ENCODE peak calls at places on chromosomes 13 and 19, in five cellular contexts. K, H, L, W and D are unnamed samples.

GRCh38 chr13:110269509-110270185 is 37.3 kb downstream of the COL4A1 start:
- DNase-seq in H (no peak), K (no peak), W (no peak), L (no peak), D (no peak)

GRCh38 chr19:22708983-22709382 is 74.9 kb downstream of the ZNF492 start:
- DNase-seq in W (no peak), K (no peak), L (no peak), H (no peak), D (no peak)

GRCh38 chr13:42600943-42601342 is 27.0 kb downstream of the TNFSF11 start:
- DNase-seq in W (no peak), L (no peak), K (no peak), H (no peak), D (no peak)

GRCh38 chr19:33446156-33446917 is 72.8 kb downstream of the CEBPG start:
- DNase-seq in K (no peak), W (no peak), H (no peak), L (no peak), D (peak)

GRCh38 chr13:30850204-30850866 is 55.7 kb upstream of the MEDAG start:
- DNase-seq in H (no peak), K (no peak), W (no peak), L (no peak), D (no peak)

GRCh38 chr13:51793570-51794273 is 10.2 kb downstream of the DHRS12 start:
- DNase-seq in H (peak), K (no peak), W (peak), L (no peak), D (peak)

GRCh38 chr19:13463296-13463695 is 43.0 kb downstream of the CACNA1A start:
- DNase-seq in L (no peak), W (no peak), H (peak), K (no peak), D (peak)

GRCh38 chr13:48210178-48210577 is 22.8 kb upstream of the ITM2B start:
- DNase-seq in K (no peak), L (no peak), W (no peak), H (no peak), D (peak)

GRCh38 chr19:13014101-13014920 is 19.0 kb downstream of the NFIX start:
- DNase-seq in L (no peak), W (no peak), H (peak), K (no peak), D (no peak)

GRCh38 chr13:81929988-81930387 is 1589.1 kb upstream of the SPRY2 start:
- DNase-seq in K (peak), H (no peak), L (peak), W (no peak), D (no peak)

GRCh38 chr19:2618611-2619010 is 83.9 kb downstream of the GNG7 start:
- DNase-seq in K (no peak), H (no peak), W (no peak), L (no peak), D (peak)
- TF ChIP-seq MXI1 in K (no peak), H (no peak), W (no peak), L (no peak), D (no peak)

GRCh38 chr13:24100152-24100551 is 60.4 kb upstream of the SPATA13 start:
- DNase-seq in H (no peak), L (no peak), W (no peak), K (no peak), D (no peak)
- H3K9ac ChIP-seq in H (no peak), L (no peak), W (no peak), K (no peak), D (no peak)

DNA sequence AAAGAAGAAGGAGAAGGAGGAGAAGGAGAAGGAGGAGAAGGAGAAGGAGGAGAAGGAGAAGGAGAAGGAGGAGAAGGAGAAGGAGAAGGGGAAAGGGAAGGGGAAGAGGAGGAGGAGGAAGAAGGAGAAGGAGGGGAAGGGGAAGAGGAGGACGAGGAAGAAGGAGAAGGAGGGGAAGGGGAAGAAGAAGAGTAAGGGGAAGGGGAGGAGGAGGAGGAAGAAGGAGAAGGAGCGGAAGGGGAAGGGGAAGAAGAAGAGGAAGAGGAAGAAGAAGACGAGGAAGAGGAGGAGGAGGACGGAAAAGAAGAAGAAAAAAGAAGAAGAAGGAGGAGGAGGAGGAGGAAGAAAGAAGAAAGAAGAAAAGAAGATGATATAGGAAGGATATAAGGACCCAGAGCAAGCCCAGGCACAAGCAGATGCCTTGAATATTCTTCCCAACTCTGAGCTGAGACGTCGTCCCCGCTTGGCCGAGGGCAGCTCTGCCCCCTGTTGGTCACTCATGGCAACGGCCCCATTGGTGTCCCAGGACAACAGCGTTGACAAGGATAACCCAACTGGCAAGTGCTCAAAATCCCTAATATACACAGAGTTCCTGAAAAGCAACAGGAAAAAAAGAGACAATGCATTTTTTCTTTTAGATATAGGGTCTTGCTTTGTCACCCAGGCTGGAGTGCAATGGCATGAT is 30.6 kb upstream of the IGSF23 start:
- DNase-seq in H (peak), W (no peak), L (no peak), K (peak), D (no peak)
- H3K4me2 ChIP-seq in H (peak), W (no peak), L (no peak), K (no peak), D (no peak)

DNA sequence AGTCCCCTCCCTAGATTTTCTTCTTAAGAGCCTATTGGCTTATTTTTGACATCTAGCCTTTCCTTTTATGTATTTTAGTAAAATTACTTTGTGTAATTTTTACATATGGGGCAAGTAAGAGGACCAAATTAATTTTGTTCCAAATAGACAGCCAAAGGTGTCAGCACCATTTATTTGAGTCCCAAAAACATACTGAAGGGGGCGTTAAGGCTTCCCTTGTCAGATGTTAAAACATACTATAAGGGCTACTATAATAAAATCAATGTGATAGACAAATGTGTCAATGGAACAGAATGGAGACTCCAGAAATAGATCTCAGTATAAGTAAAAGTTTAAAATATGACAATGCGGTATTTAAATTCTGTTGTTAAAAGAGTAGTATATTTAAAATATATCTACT is 133.6 kb downstream of the MTUS2 start:
- DNase-seq in W (no peak), K (no peak), L (no peak), H (no peak), D (no peak)
- TF ChIP-seq MXI1 in W (no peak), K (no peak), L (no peak), H (no peak), D (no peak)

DNA sequence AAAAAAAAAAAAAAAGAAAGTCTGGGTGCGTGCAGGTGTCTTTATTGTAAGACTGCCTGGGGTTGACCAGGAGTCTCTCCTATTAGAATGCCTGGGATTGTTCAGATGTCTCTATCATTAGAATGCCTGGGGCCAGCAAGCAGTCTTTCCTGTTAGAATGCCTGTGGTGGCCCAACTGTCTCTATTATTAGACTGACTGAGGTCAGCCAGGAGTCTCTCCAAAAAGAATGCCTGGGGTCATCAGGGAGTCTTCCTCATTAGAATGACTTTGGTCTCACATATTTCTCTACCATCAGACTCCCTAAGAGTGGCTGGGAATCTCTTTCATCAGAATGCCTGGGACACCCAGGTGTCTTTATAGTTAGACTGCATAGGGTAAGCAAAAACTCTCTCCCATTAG is 1577.5 kb downstream of the UQCRFS1 start:
- DNase-seq in L (no peak), K (no peak), H (no peak), W (no peak), D (no peak)
- H3K9ac ChIP-seq in L (no peak), K (no peak), H (no peak), W (no peak), D (no peak)

DNA sequence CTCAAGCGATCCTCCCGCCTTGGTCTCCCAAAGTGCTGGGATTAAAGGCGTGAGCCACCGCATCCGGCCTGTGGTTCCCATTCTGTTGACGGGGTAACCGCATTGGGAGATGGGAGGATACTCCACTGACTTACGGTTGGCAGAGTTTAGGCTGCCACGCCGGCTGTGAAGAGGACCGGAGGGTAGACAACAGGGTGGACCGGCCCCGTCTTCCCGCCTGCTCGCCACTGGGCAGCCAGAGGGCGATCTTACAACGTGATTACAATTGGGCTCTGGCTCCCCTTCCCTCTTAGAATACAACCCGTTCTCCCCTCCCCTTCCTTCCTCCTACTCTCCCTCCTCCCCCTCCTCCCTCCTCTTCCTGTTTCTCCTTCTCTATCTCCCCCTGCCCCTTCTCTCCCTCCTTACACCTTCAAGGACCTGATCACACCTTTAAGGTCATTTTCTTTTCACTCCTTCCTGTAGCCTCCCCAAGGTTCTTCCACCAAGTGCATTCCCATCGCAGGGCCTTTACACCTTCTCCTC is 957 bp upstream of the CCDC194 start:
- DNase-seq in L (no peak), H (peak), W (no peak), K (peak), D (peak)
- H3K4me2 ChIP-seq in L (no peak), H (no peak), W (peak), K (no peak), D (no peak)

DNA sequence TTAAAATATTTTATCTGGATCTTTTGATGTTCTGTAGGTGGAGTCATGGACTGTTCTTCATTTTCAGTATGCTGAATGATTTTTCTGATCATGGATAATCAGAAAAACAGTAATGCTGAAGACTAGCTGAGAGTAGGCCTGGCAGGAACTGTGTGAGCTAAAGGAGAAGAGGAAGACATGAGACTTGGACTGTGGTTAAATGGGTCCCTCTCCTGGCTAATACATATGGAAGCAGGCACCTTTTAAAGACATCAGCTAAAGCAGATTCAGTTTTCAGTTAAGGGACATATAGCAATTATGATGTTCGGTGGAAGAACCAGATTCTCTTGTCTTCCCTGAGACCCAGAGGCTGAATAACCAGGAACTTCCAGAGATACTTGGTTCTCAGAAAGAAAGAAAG is 169.4 kb downstream of the OLFM4 start:
- DNase-seq in L (no peak), K (peak), W (no peak), H (no peak), D (no peak)
- TF ChIP-seq MXI1 in L (no peak), K (no peak), W (no peak), H (no peak), D (no peak)

GRCh38 chr13:20411638-20412342 is 113.9 kb downstream of the CRYL1 start:
- DNase-seq in K (no peak), W (peak), L (no peak), H (no peak), D (no peak)
- H3K9ac ChIP-seq in K (no peak), W (no peak), L (no peak), H (no peak), D (no peak)